ENCODE peak calls at places on chromosomes 11 and 22, in eight cellular contexts. P, X, C, K, B, Z, N and U are unnamed samples.

GRCh38 chr11:28738549-28738948 is 630.4 kb downstream of the METTL15 start:
- DNase-seq in P (no peak), X (no peak), K (no peak), B (no peak), Z (no peak), C (peak; percentile 12), N (peak; percentile 43), U (no peak)

GRCh38 chr11:61290905-61291690 is 4.0 kb downstream of the VWCE start:
- DNase-seq in P (no peak), B (no peak), Z (no peak), C (no peak), N (no peak), X (no peak), K (no peak), U (no peak)

GRCh38 chr22:41512421-41513194 is 31.7 kb downstream of the POLR3H start:
- DNase-seq in B (no peak), Z (peak; percentile 59), P (no peak), C (peak; percentile 76), X (no peak), K (no peak), N (peak; percentile 75), U (peak; percentile 59)

GRCh38 chr11:61718046-61718531 is 34.3 kb upstream of the MYRF start:
- DNase-seq in N (no peak), K (no peak), P (no peak), X (no peak), Z (no peak), C (no peak), B (no peak), U (no peak)

GRCh38 chr11:79332017-79332416 is 108.8 kb downstream of the TENM4 start:
- DNase-seq in Z (no peak), C (no peak), N (no peak), K (no peak), P (no peak), X (no peak), B (no peak), U (no peak)

GRCh38 chr11:111745719-111746504 is 20.3 kb downstream of the PPP2R1B start:
- DNase-seq in Z (no peak), N (peak; percentile 76), C (peak; percentile 61), K (no peak), X (no peak), P (no peak), B (no peak), U (no peak)

GRCh38 chr11:113281052-113281725 is 33.2 kb upstream of the TTC12 start:
- DNase-seq in K (no peak), X (no peak), Z (no peak), B (no peak), C (no peak), P (no peak), N (no peak), U (no peak)

GRCh38 chr11:68583047-68583446 is 101.3 kb upstream of the GAL start:
- DNase-seq in P (no peak), K (no peak), B (no peak), Z (no peak), X (no peak), C (peak; percentile 68), N (no peak), U (no peak)

GRCh38 chr11:73308963-73309960 is 1.2 kb downstream of the ARHGEF17 start:
- DNase-seq in N (peak; percentile 95), X (peak; percentile 81), Z (peak; percentile 90), C (peak; percentile 99), P (peak; percentile 92), K (no peak), B (peak; percentile 65), U (peak; percentile 84)

GRCh38 chr11:73154178-73154577 is 12.1 kb upstream of the FCHSD2 start:
- DNase-seq in N (no peak), P (no peak), B (no peak), Z (peak; percentile 28), C (no peak), K (no peak), X (no peak), U (no peak)

GRCh38 chr11:1389932-1390587 is at the start of gene BRSK2:
- DNase-seq in K (no peak), Z (no peak), P (no peak), B (no peak), C (no peak), N (no peak), X (no peak), U (no peak)

GRCh38 chr11:68890490-68891231 is 13.0 kb downstream of the MRPL21 start:
- DNase-seq in N (no peak), Z (peak; percentile 64), K (no peak), X (no peak), C (peak; percentile 91), P (peak; percentile 53), B (no peak), U (peak; percentile 61)

GRCh38 chr11:11786771-11787170 is 55.0 kb upstream of the USP47 start:
- DNase-seq in N (peak; percentile 31), B (no peak), K (no peak), C (peak; percentile 27), X (peak; percentile 28), P (no peak), Z (no peak), U (no peak)

GRCh38 chr22:16658068-16658467 is 65.5 kb upstream of the CCT8L2 start:
- DNase-seq in C (no peak), X (no peak), Z (no peak), B (no peak), N (no peak), K (no peak), P (no peak), U (no peak)

GRCh38 chr11:119684361-119685072 is 44.5 kb downstream of the NECTIN1 start:
- DNase-seq in C (peak; percentile 81), Z (no peak), B (no peak), N (peak; percentile 86), K (no peak), X (peak; percentile 46), P (no peak), U (no peak)

GRCh38 chr11:110312670-110313069 is 16.3 kb upstream of the RDX start:
- DNase-seq in C (no peak), N (no peak), X (no peak), K (no peak), B (no peak), P (no peak), Z (no peak), U (no peak)

GRCh38 chr22:48433647-48434046 is 1394.0 kb downstream of the BRD1 start:
- DNase-seq in N (no peak), X (no peak), C (no peak), Z (no peak), P (no peak), K (no peak), B (no peak), U (no peak)

GRCh38 chr22:35587896-35588295 is 29.2 kb downstream of the MB start:
- DNase-seq in C (no peak), B (no peak), N (no peak), Z (no peak), K (no peak), X (no peak), P (no peak), U (no peak)

GRCh38 chr11:65225284-65226102 is 36.3 kb upstream of the POLA2 start:
- DNase-seq in C (peak; percentile 54), Z (peak; percentile 67), B (no peak), X (peak; percentile 59), K (no peak), N (peak; percentile 63), P (no peak), U (peak; percentile 67)

GRCh38 chr11:27254744-27255446 is 108.1 kb downstream of the CCDC34 start:
- DNase-seq in P (peak; percentile 89), B (no peak), K (no peak), X (no peak), C (peak; percentile 11), Z (no peak), N (peak; percentile 23), U (no peak)

GRCh38 chr11:126547161-126547560 is 191.7 kb downstream of the ST3GAL4 start:
- DNase-seq in Z (no peak), N (peak; percentile 98), B (no peak), K (no peak), C (peak; percentile 96), X (no peak), P (peak; percentile 92), U (no peak)

GRCh38 chr22:42813501-42813900 is 43.6 kb downstream of the ARFGAP3 start:
- DNase-seq in C (no peak), B (no peak), P (no peak), Z (no peak), X (no peak), K (no peak), N (no peak), U (no peak)

GRCh38 chr22:38290347-38290746 is 17.5 kb upstream of the TMEM184B start:
- DNase-seq in K (no peak), B (no peak), N (no peak), Z (no peak), P (no peak), X (no peak), C (no peak), U (no peak)

GRCh38 chr11:125141686-125142535 is 22.6 kb upstream of the PKNOX2 start:
- DNase-seq in X (peak; percentile 84), C (peak; percentile 32), Z (peak; percentile 20), K (no peak), P (no peak), N (peak; percentile 18), B (peak; percentile 63), U (peak; percentile 74)

GRCh38 chr11:97756571-97757335 is 1264.0 kb upstream of the CNTN5 start:
- DNase-seq in X (no peak), P (no peak), C (no peak), N (peak; percentile 11), Z (no peak), K (no peak), B (no peak), U (no peak)

GRCh38 chr11:63906585-63906984 is 10.4 kb downstream of the RCOR2 start:
- DNase-seq in B (no peak), N (no peak), C (no peak), Z (no peak), K (no peak), P (no peak), X (peak; percentile 40), U (no peak)

GRCh38 chr11:32045456-32045855 is 45.4 kb upstream of the RCN1 start:
- DNase-seq in C (no peak), K (no peak), B (no peak), N (no peak), X (no peak), P (no peak), Z (no peak), U (no peak)

GRCh38 chr22:35476341-35476740 is 64.3 kb upstream of the RASD2 start:
- DNase-seq in C (no peak), N (peak; percentile 59), P (no peak), B (no peak), X (no peak), K (no peak), Z (no peak), U (no peak)

GRCh38 chr22:25783856-25784255 is 41.9 kb downstream of the MYO18B start:
- DNase-seq in K (no peak), Z (no peak), P (no peak), B (no peak), N (no peak), X (no peak), C (no peak), U (no peak)

GRCh38 chr22:49331878-49332277 is 495.8 kb downstream of the BRD1 start:
- DNase-seq in C (no peak), K (no peak), Z (peak; percentile 7), P (no peak), X (no peak), B (peak; percentile 2), N (no peak), U (no peak)

GRCh38 chr22:38649841-38650522 is 6.2 kb downstream of the FAM227A start:
- DNase-seq in N (no peak), P (no peak), X (no peak), C (no peak), Z (no peak), B (no peak), K (no peak), U (no peak)